ENCODE peak calls at places on chromosome 16, in four cellular contexts. S, W, Q and U are unnamed samples.

GRCh38 chr16:73192227-73192894 is 144.4 kb upstream of the ZFHX3 start:
- DNase-seq in Q (no peak), W (no peak), S (peak; percentile 84), U (peak; percentile 72)

GRCh38 chr16:81885976-81886586 is 107.0 kb downstream of the PLCG2 start:
- DNase-seq in S (no peak), W (no peak), Q (peak; percentile 16), U (no peak)

GRCh38 chr16:17552351-17552750 is 81.6 kb upstream of the XYLT1 start:
- DNase-seq in S (no peak), Q (no peak), W (no peak), U (peak; percentile 90)

GRCh38 chr16:81861915-81862314 is 82.8 kb downstream of the PLCG2 start:
- DNase-seq in Q (no peak), W (no peak), S (no peak), U (no peak)

GRCh38 chr16:82846806-82847205 is 220.0 kb downstream of the CDH13 start:
- DNase-seq in Q (no peak), W (no peak), S (no peak), U (no peak)

GRCh38 chr16:68646948-68647659 is 2.0 kb downstream of the CDH3 start:
- DNase-seq in S (no peak), Q (no peak), W (no peak), U (no peak)

GRCh38 chr16:85627102-85627834 is 14.1 kb downstream of the GSE1 start:
- DNase-seq in W (no peak), S (no peak), Q (no peak), U (no peak)

GRCh38 chr16:19601083-19601976 is 45.8 kb downstream of the VPS35L start:
- DNase-seq in W (no peak), S (no peak), Q (peak; percentile 36), U (no peak)

GRCh38 chr16:87528690-87529579 is 36.1 kb upstream of the ZCCHC14 start:
- DNase-seq in Q (no peak), W (no peak), S (no peak), U (no peak)

GRCh38 chr16:2882460-2883026 is 472 bp upstream of the FLYWCH2 start:
- DNase-seq in S (peak; percentile 97), Q (peak; percentile 98), W (peak; percentile 86), U (peak; percentile 98)

GRCh38 chr16:177394-177822 is 928 bp downstream of the HBA1 start:
- DNase-seq in S (no peak), Q (peak; percentile 25), W (no peak), U (no peak)

GRCh38 chr16:26129997-26130396 is 438.2 kb downstream of the HS3ST4 start:
- DNase-seq in S (no peak), W (no peak), Q (no peak), U (no peak)

GRCh38 chr16:67927131-67927941 is 4.3 kb downstream of the CTRL start:
- DNase-seq in S (no peak), Q (no peak), W (no peak), U (no peak)

GRCh38 chr16:3959148-3959547 is 78.6 kb upstream of the CREBBP start:
- DNase-seq in Q (peak; percentile 90), W (no peak), S (no peak), U (peak; percentile 72)

GRCh38 chr16:83653785-83654184 is 154.0 kb upstream of the HSBP1 start:
- DNase-seq in S (no peak), W (no peak), Q (peak; percentile 38), U (peak; percentile 37)

GRCh38 chr16:85908444-85908843 is 9.5 kb downstream of the IRF8 start:
- DNase-seq in W (no peak), S (no peak), Q (no peak), U (no peak)

GRCh38 chr16:25690563-25691143 is 1.1 kb upstream of the HS3ST4 start:
- DNase-seq in S (no peak), Q (no peak), W (no peak), U (no peak)

GRCh38 chr16:48384982-48385271 is 286 bp downstream of the SIAH1 start:
- DNase-seq in S (no peak), W (no peak), Q (no peak), U (no peak)

GRCh38 chr16:67199011-67199807 is at the start of gene ELMO3:
- DNase-seq in W (no peak), S (no peak), Q (no peak), U (no peak)

GRCh38 chr16:18068477-18068876 is 268.1 kb downstream of the NPIPA8 start:
- DNase-seq in Q (no peak), S (no peak), W (no peak), U (no peak)

GRCh38 chr16:50711862-50712567 is 18.6 kb downstream of the NOD2 start:
- DNase-seq in Q (no peak), W (no peak), S (no peak), U (no peak)

GRCh38 chr16:86467490-86467889 is 42.8 kb upstream of the FOXF1 start:
- DNase-seq in S (no peak), W (no peak), Q (no peak), U (no peak)

GRCh38 chr16:21598676-21599157 is 660 bp upstream of the METTL9 start:
- DNase-seq in Q (no peak), S (no peak), W (no peak), U (no peak)

GRCh38 chr16:84396537-84397008 is 28.2 kb downstream of the ATP2C2 start:
- DNase-seq in S (no peak), W (no peak), Q (peak; percentile 5), U (peak; percentile 8)

GRCh38 chr16:27434141-27435051 is 32.4 kb downstream of the IL21R start:
- DNase-seq in S (no peak), W (no peak), Q (no peak), U (no peak)

GRCh38 chr16:2586241-2586640 is 48.4 kb downstream of the PDPK1 start:
- DNase-seq in S (no peak), W (no peak), Q (no peak), U (no peak)

GRCh38 chr16:27600386-27600785 is 50.4 kb downstream of the KATNIP start:
- DNase-seq in W (no peak), Q (no peak), S (no peak), U (no peak)

GRCh38 chr16:70375636-70376611 is 29.2 kb downstream of the DDX19A start:
- DNase-seq in Q (no peak), W (no peak), S (no peak), U (no peak)

GRCh38 chr16:47511882-47512281 is 50.8 kb downstream of the PHKB start:
- DNase-seq in S (no peak), Q (no peak), W (no peak), U (no peak)